ENCODE peak calls at places on chromosomes 3 and 15, in eight cellular contexts. One of them, this sample, is unnamed.

GRCh38 chr3:26630669-26631384 is 8.3 kb downstream of the LRRC3B start:
- DNase-seq in adrenal gland: no peak
- DNase-seq in cardiac muscle cell: no peak
- DNase-seq in endothelial cell: no peak
- DNase-seq in GM23338: peak; percentile 15
- DNase-seq in body of pancreas: no peak
- DNase-seq in GM10248: no peak
- DNase-seq in RWPE2: no peak
- DNase-seq in this sample: no peak

GRCh38 chr3:41126961-41127360 is 72.3 kb upstream of the CTNNB1 start:
- DNase-seq in cardiac muscle cell: no peak
- DNase-seq in body of pancreas: no peak
- DNase-seq in RWPE2: no peak
- DNase-seq in endothelial cell: no peak
- DNase-seq in GM10248: no peak
- DNase-seq in GM23338: no peak
- DNase-seq in adrenal gland: no peak
- DNase-seq in this sample: no peak

GRCh38 chr3:61173685-61174084 is 77.6 kb downstream of the FHIT start:
- DNase-seq in GM23338: no peak
- DNase-seq in body of pancreas: no peak
- DNase-seq in GM10248: no peak
- DNase-seq in adrenal gland: no peak
- DNase-seq in cardiac muscle cell: peak; percentile 1
- DNase-seq in endothelial cell: no peak
- DNase-seq in RWPE2: no peak
- DNase-seq in this sample: peak; percentile 10

GRCh38 chr15:78937132-78937739 is 7.6 kb downstream of the CTSH start:
- DNase-seq in cardiac muscle cell: no peak
- DNase-seq in GM23338: no peak
- DNase-seq in RWPE2: no peak
- DNase-seq in body of pancreas: no peak
- DNase-seq in adrenal gland: no peak
- DNase-seq in endothelial cell: peak; percentile 31
- DNase-seq in GM10248: no peak
- DNase-seq in this sample: no peak

GRCh38 chr3:100183608-100184125 is 69.4 kb upstream of the FILIP1L start:
- DNase-seq in endothelial cell: no peak
- DNase-seq in adrenal gland: no peak
- DNase-seq in RWPE2: no peak
- DNase-seq in GM10248: no peak
- DNase-seq in GM23338: peak; percentile 30
- DNase-seq in cardiac muscle cell: no peak
- DNase-seq in body of pancreas: no peak
- DNase-seq in this sample: no peak

GRCh38 chr15:40338041-40338657 is 2.6 kb downstream of the CCDC9B start:
- DNase-seq in adrenal gland: peak; percentile 83
- DNase-seq in endothelial cell: peak; percentile 80
- DNase-seq in cardiac muscle cell: peak; percentile 89
- DNase-seq in GM10248: peak; percentile 91
- DNase-seq in RWPE2: no peak
- DNase-seq in body of pancreas: peak; percentile 73
- DNase-seq in GM23338: peak; percentile 92
- DNase-seq in this sample: peak; percentile 65

GRCh38 chr3:66121288-66121687 is 82.6 kb upstream of the MAGI1 start:
- DNase-seq in GM23338: no peak
- DNase-seq in GM10248: no peak
- DNase-seq in cardiac muscle cell: no peak
- DNase-seq in endothelial cell: no peak
- DNase-seq in adrenal gland: no peak
- DNase-seq in RWPE2: no peak
- DNase-seq in body of pancreas: no peak
- DNase-seq in this sample: peak; percentile 27

GRCh38 chr3:59879033-59879655 is 829.3 kb upstream of the CFAP20DC start:
- DNase-seq in adrenal gland: no peak
- DNase-seq in GM23338: no peak
- DNase-seq in body of pancreas: no peak
- DNase-seq in cardiac muscle cell: no peak
- DNase-seq in RWPE2: no peak
- DNase-seq in endothelial cell: no peak
- DNase-seq in GM10248: no peak
- DNase-seq in this sample: no peak

GRCh38 chr15:50390549-50391264 is 33.5 kb upstream of the USP8 start:
- DNase-seq in GM10248: no peak
- DNase-seq in GM23338: no peak
- DNase-seq in cardiac muscle cell: no peak
- DNase-seq in adrenal gland: no peak
- DNase-seq in RWPE2: no peak
- DNase-seq in endothelial cell: no peak
- DNase-seq in body of pancreas: no peak
- DNase-seq in this sample: no peak

GRCh38 chr15:51181221-51181620 is 86.5 kb upstream of the TNFAIP8L3 start:
- DNase-seq in body of pancreas: no peak
- DNase-seq in adrenal gland: no peak
- DNase-seq in RWPE2: no peak
- DNase-seq in cardiac muscle cell: no peak
- DNase-seq in GM23338: no peak
- DNase-seq in endothelial cell: no peak
- DNase-seq in GM10248: no peak
- DNase-seq in this sample: no peak

GRCh38 chr3:39126532-39127071 is 19.1 kb downstream of the TTC21A start:
- DNase-seq in GM10248: no peak
- DNase-seq in body of pancreas: peak; percentile 66
- DNase-seq in endothelial cell: peak; percentile 55
- DNase-seq in cardiac muscle cell: peak; percentile 62
- DNase-seq in adrenal gland: peak; percentile 81
- DNase-seq in GM23338: peak; percentile 79
- DNase-seq in RWPE2: no peak
- DNase-seq in this sample: peak; percentile 61

GRCh38 chr3:111539351-111540331 is 2.4 kb upstream of the CD96 start:
- DNase-seq in endothelial cell: peak; percentile 69
- DNase-seq in GM23338: peak; percentile 78
- DNase-seq in cardiac muscle cell: peak; percentile 69
- DNase-seq in body of pancreas: peak; percentile 44
- DNase-seq in GM10248: peak; percentile 28
- DNase-seq in adrenal gland: peak; percentile 68
- DNase-seq in RWPE2: peak; percentile 62
- DNase-seq in this sample: peak; percentile 69

GRCh38 chr3:181458857-181459256 is 252.9 kb upstream of the SOX2 start:
- DNase-seq in GM23338: no peak
- DNase-seq in GM10248: no peak
- DNase-seq in RWPE2: no peak
- DNase-seq in cardiac muscle cell: no peak
- DNase-seq in adrenal gland: no peak
- DNase-seq in body of pancreas: no peak
- DNase-seq in endothelial cell: no peak
- DNase-seq in this sample: peak; percentile 31

GRCh38 chr3:179098388-179099077 is 26.9 kb upstream of the ZMAT3 start:
- DNase-seq in body of pancreas: no peak
- DNase-seq in RWPE2: no peak
- DNase-seq in adrenal gland: no peak
- DNase-seq in endothelial cell: no peak
- DNase-seq in cardiac muscle cell: no peak
- DNase-seq in GM23338: no peak
- DNase-seq in GM10248: no peak
- DNase-seq in this sample: peak; percentile 74

GRCh38 chr3:172685331-172686214 is 25.3 kb downstream of the NCEH1 start:
- DNase-seq in adrenal gland: no peak
- DNase-seq in endothelial cell: no peak
- DNase-seq in GM10248: no peak
- DNase-seq in cardiac muscle cell: no peak
- DNase-seq in body of pancreas: no peak
- DNase-seq in GM23338: no peak
- DNase-seq in RWPE2: no peak
- DNase-seq in this sample: peak; percentile 30

GRCh38 chr3:102532901-102533300 is 98.1 kb downstream of the ZPLD1 start:
- DNase-seq in cardiac muscle cell: no peak
- DNase-seq in GM23338: no peak
- DNase-seq in endothelial cell: no peak
- DNase-seq in body of pancreas: no peak
- DNase-seq in GM10248: no peak
- DNase-seq in adrenal gland: no peak
- DNase-seq in RWPE2: no peak
- DNase-seq in this sample: no peak

GRCh38 chr3:172179680-172180399 is 140.5 kb downstream of the FNDC3B start:
- DNase-seq in RWPE2: no peak
- DNase-seq in GM23338: no peak
- DNase-seq in adrenal gland: no peak
- DNase-seq in body of pancreas: no peak
- DNase-seq in endothelial cell: no peak
- DNase-seq in cardiac muscle cell: no peak
- DNase-seq in GM10248: peak; percentile 38
- DNase-seq in this sample: no peak

GRCh38 chr15:33766329-33766728 is 202.0 kb upstream of the CHRM5 start:
- DNase-seq in cardiac muscle cell: no peak
- DNase-seq in endothelial cell: no peak
- DNase-seq in RWPE2: no peak
- DNase-seq in GM10248: no peak
- DNase-seq in adrenal gland: no peak
- DNase-seq in GM23338: no peak
- DNase-seq in body of pancreas: no peak
- DNase-seq in this sample: no peak
- TF ChIP-seq CTCF in cardiac muscle cell: no peak
- TF ChIP-seq CTCF in endothelial cell: no peak
- TF ChIP-seq CTCF in RWPE2: peak; percentile 30
- TF ChIP-seq CTCF in GM10248: no peak
- TF ChIP-seq CTCF in adrenal gland: peak; percentile 19
- TF ChIP-seq CTCF in GM23338: peak; percentile 4
- TF ChIP-seq CTCF in body of pancreas: no peak
- TF ChIP-seq CTCF in this sample: peak; percentile 5

GRCh38 chr3:47378869-47379268 is 2.0 kb upstream of the PTPN23 start:
- DNase-seq in GM10248: no peak
- DNase-seq in adrenal gland: no peak
- DNase-seq in RWPE2: no peak
- DNase-seq in GM23338: no peak
- DNase-seq in cardiac muscle cell: no peak
- DNase-seq in endothelial cell: no peak
- DNase-seq in body of pancreas: no peak
- DNase-seq in this sample: no peak

GRCh38 chr3:47380601-47381316 is at the start of gene PTPN23:
- DNase-seq in adrenal gland: peak; percentile 99
- DNase-seq in GM23338: peak; percentile 99
- DNase-seq in endothelial cell: peak; percentile 99
- DNase-seq in GM10248: peak; percentile 98
- DNase-seq in body of pancreas: peak; percentile 99
- DNase-seq in RWPE2: peak; percentile 98
- DNase-seq in cardiac muscle cell: peak; percentile 99
- DNase-seq in this sample: peak; percentile 99

GRCh38 chr3:47381317-47382157 is 716 bp downstream of the PTPN23 start:
- DNase-seq in adrenal gland: peak; percentile 94
- DNase-seq in GM23338: peak; percentile 93
- DNase-seq in endothelial cell: peak; percentile 82
- DNase-seq in GM10248: peak; percentile 91
- DNase-seq in cardiac muscle cell: peak; percentile 89
- DNase-seq in RWPE2: peak; percentile 84
- DNase-seq in body of pancreas: peak; percentile 75
- DNase-seq in this sample: peak; percentile 91

GRCh38 chr3:47379488-47379899 is 1.3 kb upstream of the PTPN23 start:
- DNase-seq in body of pancreas: no peak
- DNase-seq in GM10248: no peak
- DNase-seq in RWPE2: no peak
- DNase-seq in adrenal gland: peak; percentile 72
- DNase-seq in cardiac muscle cell: no peak
- DNase-seq in GM23338: no peak
- DNase-seq in endothelial cell: no peak
- DNase-seq in this sample: no peak

GRCh38 chr3:47380026-47380600 is 708 bp upstream of the PTPN23 start:
- DNase-seq in adrenal gland: no peak
- DNase-seq in GM23338: no peak
- DNase-seq in cardiac muscle cell: no peak
- DNase-seq in body of pancreas: no peak
- DNase-seq in RWPE2: no peak
- DNase-seq in endothelial cell: no peak
- DNase-seq in GM10248: no peak
- DNase-seq in this sample: no peak
- TF ChIP-seq CTCF in adrenal gland: no peak
- TF ChIP-seq CTCF in GM23338: no peak
- TF ChIP-seq CTCF in cardiac muscle cell: no peak
- TF ChIP-seq CTCF in body of pancreas: no peak
- TF ChIP-seq CTCF in RWPE2: no peak
- TF ChIP-seq CTCF in endothelial cell: no peak
- TF ChIP-seq CTCF in GM10248: no peak
- TF ChIP-seq CTCF in this sample: peak; percentile 1

DNA sequence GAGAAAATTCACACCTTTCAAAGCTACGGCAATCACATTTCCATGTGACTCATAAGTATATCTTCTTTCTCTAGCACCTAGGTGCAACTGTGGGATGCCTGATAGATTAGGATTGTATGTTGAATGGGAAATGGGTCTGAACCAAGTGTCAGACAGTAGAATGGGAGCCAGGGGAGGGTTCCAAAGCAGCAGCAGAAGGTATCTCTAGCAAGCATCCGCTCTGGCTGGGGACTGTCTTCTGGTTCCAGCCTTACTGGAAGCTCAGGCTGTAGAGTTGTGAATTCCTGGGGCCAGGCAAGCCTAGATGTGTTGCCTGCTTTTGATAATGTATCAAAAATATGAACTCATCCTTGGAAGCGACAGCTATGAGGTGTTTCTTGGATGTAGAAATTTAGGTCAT is 2.1 kb upstream of the CHL1 start:
- DNase-seq in cardiac muscle cell: no peak
- DNase-seq in endothelial cell: no peak
- DNase-seq in RWPE2: no peak
- DNase-seq in GM23338: no peak
- DNase-seq in GM10248: no peak
- DNase-seq in body of pancreas: no peak
- DNase-seq in adrenal gland: no peak
- DNase-seq in this sample: no peak
- TF ChIP-seq CTCF in cardiac muscle cell: no peak
- TF ChIP-seq CTCF in endothelial cell: no peak
- TF ChIP-seq CTCF in RWPE2: no peak
- TF ChIP-seq CTCF in GM23338: no peak
- TF ChIP-seq CTCF in GM10248: no peak
- TF ChIP-seq CTCF in body of pancreas: no peak
- TF ChIP-seq CTCF in adrenal gland: no peak
- TF ChIP-seq CTCF in this sample: no peak

GRCh38 chr3:30259730-30260129 is 346.7 kb upstream of the TGFBR2 start:
- DNase-seq in GM10248: no peak
- DNase-seq in cardiac muscle cell: no peak
- DNase-seq in GM23338: peak; percentile 75
- DNase-seq in endothelial cell: no peak
- DNase-seq in RWPE2: no peak
- DNase-seq in body of pancreas: no peak
- DNase-seq in adrenal gland: no peak
- DNase-seq in this sample: no peak

GRCh38 chr3:30260747-30261146 is 345.7 kb upstream of the TGFBR2 start:
- DNase-seq in cardiac muscle cell: no peak
- DNase-seq in GM10248: no peak
- DNase-seq in adrenal gland: no peak
- DNase-seq in body of pancreas: no peak
- DNase-seq in GM23338: no peak
- DNase-seq in endothelial cell: no peak
- DNase-seq in RWPE2: no peak
- DNase-seq in this sample: no peak

GRCh38 chr3:30266536-30266935 is 339.9 kb upstream of the TGFBR2 start:
- DNase-seq in body of pancreas: no peak
- DNase-seq in RWPE2: no peak
- DNase-seq in adrenal gland: no peak
- DNase-seq in cardiac muscle cell: no peak
- DNase-seq in GM10248: no peak
- DNase-seq in endothelial cell: no peak
- DNase-seq in GM23338: no peak
- DNase-seq in this sample: peak; percentile 56

GRCh38 chr3:30263238-30263920 is 343.0 kb upstream of the TGFBR2 start:
- DNase-seq in cardiac muscle cell: no peak
- DNase-seq in GM23338: no peak
- DNase-seq in GM10248: no peak
- DNase-seq in adrenal gland: no peak
- DNase-seq in RWPE2: no peak
- DNase-seq in body of pancreas: no peak
- DNase-seq in endothelial cell: no peak
- DNase-seq in this sample: no peak

GRCh38 chr3:30263921-30264313 is 342.5 kb upstream of the TGFBR2 start:
- DNase-seq in adrenal gland: no peak
- DNase-seq in cardiac muscle cell: no peak
- DNase-seq in GM10248: no peak
- DNase-seq in GM23338: no peak
- DNase-seq in RWPE2: no peak
- DNase-seq in endothelial cell: no peak
- DNase-seq in body of pancreas: no peak
- DNase-seq in this sample: no peak
- TF ChIP-seq CTCF in adrenal gland: no peak
- TF ChIP-seq CTCF in cardiac muscle cell: no peak
- TF ChIP-seq CTCF in GM10248: no peak
- TF ChIP-seq CTCF in GM23338: peak; percentile 37
- TF ChIP-seq CTCF in RWPE2: no peak
- TF ChIP-seq CTCF in endothelial cell: no peak
- TF ChIP-seq CTCF in body of pancreas: no peak
- TF ChIP-seq CTCF in this sample: no peak

This sample was measured in astrocyte of the spinal cord.